ENCODE peak calls at places on chromosomes 5 and 9, in five cellular contexts. H is neural progenitor cell, Q is WTC11, F is MM.1S, O is A549. S is an unnamed sample.

GRCh38 chr9:24218656-24219055 is 327.0 kb downstream of the IZUMO3 start:
- DNase-seq in H (no peak), Q (no peak), F (no peak), O (no peak), S (no peak)

GRCh38 chr5:93208156-93208895 is 372.7 kb downstream of the NR2F1-AS1 start:
- DNase-seq in H (no peak), Q (no peak), F (no peak), O (no peak), S (no peak)

GRCh38 chr9:107819772-107820171 is 330.2 kb upstream of the KLF4 start:
- DNase-seq in H (peak; percentile 30), Q (no peak), F (no peak), O (no peak), S (no peak)

GRCh38 chr5:131265318-131265803 is 1.5 kb downstream of the CDC42SE2 start:
- DNase-seq in H (no peak), Q (no peak), F (peak; percentile 57), O (peak; percentile 76), S (peak; percentile 75)

GRCh38 chr5:171444582-171444981 is 25.1 kb downstream of the FGF18 start:
- DNase-seq in H (no peak), Q (no peak), F (no peak), O (no peak), S (no peak)

GRCh38 chr9:23081377-23081776 is 634.8 kb downstream of the DMRTA1 start:
- DNase-seq in H (no peak), Q (no peak), F (no peak), O (no peak), S (no peak)

GRCh38 chr9:129479217-129480011 is 141.5 kb downstream of the C9orf50 start:
- DNase-seq in H (no peak), Q (no peak), F (no peak), O (no peak), S (no peak)

GRCh38 chr9:102164247-102164646 is 425.8 kb upstream of the GRIN3A start:
- DNase-seq in H (no peak), Q (no peak), F (no peak), O (no peak), S (no peak)

GRCh38 chr9:122128432-122129343 is 30.9 kb downstream of the NDUFA8 start:
- DNase-seq in H (no peak), Q (no peak), F (no peak), O (no peak), S (no peak)

GRCh38 chr9:26675055-26675454 is 217.5 kb downstream of the CAAP1 start:
- DNase-seq in H (no peak), Q (no peak), F (no peak), O (no peak), S (no peak)

GRCh38 chr5:132489871-132490483 is 596 bp downstream of the IRF1 start:
- DNase-seq in H (peak; percentile 62), Q (peak; percentile 45), F (peak; percentile 44), O (peak; percentile 25), S (peak; percentile 72)

GRCh38 chr9:16575142-16575877 is 295.2 kb downstream of the BNC2 start:
- DNase-seq in H (peak; percentile 36), Q (no peak), F (peak; percentile 6), O (peak; percentile 45), S (no peak)

GRCh38 chr9:118595719-118596305 is 773.4 kb downstream of the BRINP1 start:
- DNase-seq in H (peak; percentile 73), Q (peak; percentile 59), F (no peak), O (peak; percentile 65), S (peak; percentile 20)

GRCh38 chr5:17123010-17123409 is 94.4 kb upstream of the BASP1 start:
- DNase-seq in H (no peak), Q (no peak), F (no peak), O (no peak), S (no peak)

GRCh38 chr9:29208670-29209069 is 1635.4 kb upstream of the C9orf72 start:
- DNase-seq in H (no peak), Q (no peak), F (no peak), O (peak; percentile 13), S (no peak)

GRCh38 chr5:50694027-50694590 is 27.7 kb downstream of the PARP8 start:
- DNase-seq in H (no peak), Q (no peak), F (no peak), O (no peak), S (no peak)

GRCh38 chr5:158543539-158544387 is 556.0 kb downstream of the EBF1 start:
- DNase-seq in H (no peak), Q (no peak), F (no peak), O (no peak), S (no peak)

GRCh38 chr5:10524376-10525123 is 39.3 kb upstream of the ANKRD33B start:
- DNase-seq in H (no peak), Q (no peak), F (no peak), O (peak; percentile 39), S (no peak)

GRCh38 chr5:33167541-33167940 is 273.2 kb upstream of the TARS1 start:
- DNase-seq in H (no peak), Q (no peak), F (no peak), O (no peak), S (no peak)

GRCh38 chr5:178216088-178216534 is 11.8 kb downstream of the HNRNPAB start:
- DNase-seq in H (no peak), Q (no peak), F (no peak), O (no peak), S (no peak)

GRCh38 chr5:178218237-178218636 is 13.9 kb downstream of the HNRNPAB start:
- DNase-seq in H (no peak), Q (no peak), F (no peak), O (no peak), S (no peak)

GRCh38 chr5:178215263-178216002 is 11.1 kb downstream of the HNRNPAB start:
- DNase-seq in H (no peak), Q (no peak), F (no peak), O (no peak), S (no peak)

GRCh38 chr5:178214160-178214803 is 9.9 kb downstream of the HNRNPAB start:
- DNase-seq in H (no peak), Q (no peak), F (no peak), O (no peak), S (no peak)

DNA sequence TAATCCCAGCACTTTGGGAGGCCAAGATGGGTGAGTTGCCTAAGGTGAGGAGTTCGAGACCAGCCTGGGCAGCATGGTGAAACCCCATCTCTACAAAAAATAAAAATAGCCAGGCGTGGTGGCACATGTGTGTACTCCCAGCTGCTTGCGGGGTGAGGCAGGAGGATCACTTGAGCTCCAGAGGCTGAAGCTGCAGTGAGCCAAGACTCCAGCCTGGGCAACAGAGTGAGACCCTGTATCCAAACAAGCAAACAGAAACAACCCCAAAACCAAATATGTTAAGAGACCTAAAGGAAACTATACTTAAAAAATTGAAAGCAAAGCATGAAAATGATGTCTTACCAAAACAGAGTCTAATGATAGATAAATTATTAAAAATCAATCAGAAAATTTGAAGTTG is 12.4 kb downstream of the HNRNPAB start:
- DNase-seq in H (no peak), Q (no peak), F (no peak), O (no peak), S (no peak)
- TF ChIP-seq CTCF in H (no peak), Q (no peak), F (no peak), O (no peak), S (no peak)

GRCh38 chr5:181173420-181174342 is 26.3 kb downstream of the OR2V2 start:
- DNase-seq in H (peak; percentile 59), Q (peak; percentile 92), F (peak; percentile 69), O (peak; percentile 99), S (peak; percentile 88)
- TF ChIP-seq CTCF in H (no peak), Q (no peak), F (no peak), O (peak; percentile 5), S (no peak)

GRCh38 chr5:142922223-142922952 is 152.2 kb downstream of the ARHGAP26 start:
- DNase-seq in H (peak; percentile 50), Q (no peak), F (peak; percentile 61), O (peak; percentile 76), S (peak; percentile 67)

GRCh38 chr5:142925795-142926194 is 155.6 kb downstream of the ARHGAP26 start:
- DNase-seq in H (no peak), Q (no peak), F (no peak), O (peak; percentile 25), S (no peak)

GRCh38 chr5:142926549-142926948 is 156.4 kb downstream of the ARHGAP26 start:
- DNase-seq in H (no peak), Q (no peak), F (peak; percentile 27), O (no peak), S (no peak)

GRCh38 chr5:142920888-142921612 is 150.9 kb downstream of the ARHGAP26 start:
- DNase-seq in H (no peak), Q (no peak), F (no peak), O (no peak), S (no peak)

GRCh38 chr5:142924135-142924883 is 154.1 kb downstream of the ARHGAP26 start:
- DNase-seq in H (no peak), Q (no peak), F (no peak), O (peak; percentile 60), S (peak; percentile 51)
- TF ChIP-seq CTCF in H (no peak), Q (no peak), F (peak; percentile 17), O (peak; percentile 40), S (peak; percentile 37)

GRCh38 chr5:53479656-53480473 is 564 bp upstream of the FST start:
- DNase-seq in H (peak; percentile 82), Q (peak; percentile 62), F (peak; percentile 29), O (peak; percentile 55), S (peak; percentile 30)

GRCh38 chr5:53480474-53481353 is at the start of gene FST:
- DNase-seq in H (peak; percentile 88), Q (peak; percentile 52), F (no peak), O (no peak), S (no peak)

GRCh38 chr5:53482717-53483638 is 2.5 kb downstream of the FST start:
- DNase-seq in H (peak; percentile 77), Q (peak; percentile 57), F (peak; percentile 19), O (peak; percentile 27), S (peak; percentile 29)

GRCh38 chr5:53481354-53481886 is 991 bp downstream of the FST start:
- DNase-seq in H (no peak), Q (no peak), F (no peak), O (no peak), S (no peak)

GRCh38 chr5:53481887-53482716 is 1.7 kb downstream of the FST start:
- DNase-seq in H (peak; percentile 66), Q (peak; percentile 64), F (peak; percentile 76), O (peak; percentile 64), S (peak; percentile 71)
- TF ChIP-seq CTCF in H (peak; percentile 27), Q (no peak), F (peak; percentile 12), O (no peak), S (no peak)

GRCh38 chr5:25707093-25707492 is 1062.3 kb upstream of the CDH10 start:
- DNase-seq in H (no peak), Q (no peak), F (no peak), O (no peak), S (no peak)

DNA sequence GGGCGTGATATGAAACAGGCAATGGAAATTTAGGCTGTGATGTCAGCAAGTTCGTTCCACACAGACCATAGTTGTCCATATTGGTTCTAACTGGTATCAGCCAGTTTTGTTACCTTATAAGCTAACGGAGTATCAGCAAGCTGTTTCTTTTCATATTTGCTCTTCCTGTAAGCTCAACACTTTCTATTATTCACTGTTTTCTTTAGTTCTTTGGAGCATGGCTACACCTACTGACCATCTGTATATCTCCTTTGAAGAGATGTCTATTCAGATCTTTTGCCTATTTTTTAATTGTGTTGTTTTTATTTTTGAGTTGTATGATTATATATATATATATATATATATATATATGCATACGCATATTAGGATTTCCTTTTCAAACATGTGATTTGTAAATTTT is 1057.2 kb upstream of the CDH10 start:
- DNase-seq in H (no peak), Q (no peak), F (no peak), O (no peak), S (no peak)
- TF ChIP-seq CTCF in H (no peak), Q (no peak), F (no peak), O (no peak), S (no peak)

S was measured in GM12865.